ENCODE peak calls at places on chromosome 1, in six cellular contexts. Z is fibroblast of mammary gland, R is vagina, E is transverse colon, O is natural killer cell, X is body of pancreas. B is an unnamed sample.

GRCh38 chr1:30425046-30425445 is 298.3 kb downstream of the MATN1 start:
- DNase-seq in Z (no peak), R (peak; percentile 10), E (no peak), O (no peak), X (no peak), B (no peak)

GRCh38 chr1:197890936-197891335 is 11.5 kb upstream of the C1orf53 start:
- DNase-seq in Z (no peak), R (no peak), E (no peak), O (no peak), X (no peak), B (no peak)

GRCh38 chr1:18211764-18212163 is 104.2 kb downstream of the IGSF21 start:
- DNase-seq in Z (no peak), R (no peak), E (no peak), O (no peak), X (no peak), B (no peak)

GRCh38 chr1:39960461-39960958 is 5.6 kb downstream of the MFSD2A start:
- DNase-seq in Z (no peak), R (no peak), E (peak; percentile 74), O (no peak), X (peak; percentile 42), B (peak; percentile 50)

GRCh38 chr1:60959701-60960100 is 122.7 kb upstream of the NFIA start:
- DNase-seq in Z (no peak), R (no peak), E (no peak), O (no peak), X (no peak), B (no peak)

GRCh38 chr1:32242341-32242851 is 4.6 kb upstream of the FAM167B start:
- DNase-seq in Z (no peak), R (no peak), E (peak; percentile 48), O (no peak), X (no peak), B (no peak)

GRCh38 chr1:238177960-238178359 is 287.2 kb upstream of the ZP4 start:
- DNase-seq in Z (no peak), R (no peak), E (no peak), O (no peak), X (no peak), B (no peak)

GRCh38 chr1:91693542-91693941 is 192.4 kb downstream of the TGFBR3 start:
- DNase-seq in Z (peak; percentile 90), R (no peak), E (no peak), O (no peak), X (peak; percentile 82), B (no peak)

GRCh38 chr1:215007880-215008279 is 74.7 kb upstream of the KCNK2 start:
- DNase-seq in Z (peak; percentile 87), R (no peak), E (no peak), O (no peak), X (no peak), B (no peak)

GRCh38 chr1:244054247-244054923 is 3.3 kb downstream of the ZBTB18 start:
- DNase-seq in Z (no peak), R (peak; percentile 71), E (no peak), O (no peak), X (no peak), B (no peak)

GRCh38 chr1:208988811-208989222 is 594.7 kb upstream of the CAMK1G start:
- DNase-seq in Z (peak; percentile 49), R (no peak), E (peak; percentile 11), O (no peak), X (peak; percentile 24), B (no peak)

GRCh38 chr1:205355054-205355453 is 1.7 kb downstream of the KLHDC8A start:
- DNase-seq in Z (peak; percentile 30), R (no peak), E (peak; percentile 86), O (no peak), X (peak; percentile 81), B (no peak)

GRCh38 chr1:101371259-101371658 is 134.4 kb downstream of the S1PR1 start:
- DNase-seq in Z (peak; percentile 87), R (no peak), E (no peak), O (no peak), X (no peak), B (no peak)

GRCh38 chr1:7221823-7222462 is 436.7 kb downstream of the CAMTA1 start:
- DNase-seq in Z (peak; percentile 33), R (no peak), E (no peak), O (no peak), X (no peak), B (no peak)

GRCh38 chr1:84635261-84635848 is 54.9 kb downstream of the SSX2IP start:
- DNase-seq in Z (no peak), R (no peak), E (no peak), O (no peak), X (no peak), B (no peak)

GRCh38 chr1:61639937-61640336 is 85.0 kb downstream of the TM2D1 start:
- DNase-seq in Z (no peak), R (no peak), E (no peak), O (no peak), X (no peak), B (no peak)

GRCh38 chr1:2205191-2205952 is 10.8 kb upstream of the FAAP20 start:
- DNase-seq in Z (peak; percentile 90), R (no peak), E (peak; percentile 98), O (peak; percentile 89), X (peak; percentile 97), B (peak; percentile 86)

GRCh38 chr1:154405762-154406571 is 824 bp downstream of the IL6R start:
- DNase-seq in Z (peak; percentile 77), R (no peak), E (peak; percentile 76), O (peak; percentile 30), X (peak; percentile 75), B (peak; percentile 50)

DNA sequence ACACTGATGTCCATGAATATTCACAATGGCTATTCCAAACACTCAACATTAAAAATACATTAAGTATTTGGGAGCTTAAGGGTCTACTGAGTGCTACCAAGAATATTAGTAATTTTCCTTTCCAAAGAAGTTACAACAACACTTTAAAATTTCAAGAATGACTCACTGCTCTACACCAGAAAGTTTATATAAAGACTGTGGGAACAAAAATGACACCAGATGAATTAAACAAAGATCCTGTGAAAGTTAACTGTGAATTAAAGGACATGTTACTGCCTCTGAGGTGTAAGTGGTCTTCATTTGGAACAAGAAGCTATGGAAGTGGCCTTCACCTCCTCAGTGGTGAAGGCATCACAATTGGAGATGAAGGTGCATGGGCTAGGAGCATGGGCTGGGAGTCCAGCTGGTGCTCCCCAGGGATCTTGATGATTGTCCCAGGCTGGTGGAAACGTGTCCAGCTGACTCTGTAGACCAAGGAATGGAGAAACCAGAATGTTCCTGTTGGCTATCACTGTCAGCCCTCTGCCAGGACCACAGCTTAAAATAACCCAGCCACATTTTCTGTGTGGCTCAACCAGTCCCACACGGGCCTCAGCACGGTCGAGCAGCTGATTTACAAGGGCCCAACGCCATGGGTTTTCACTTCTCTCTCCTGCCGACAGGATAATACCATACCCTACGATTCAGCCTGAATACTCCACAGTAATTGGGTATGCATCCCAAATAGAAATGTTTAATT is 28.8 kb downstream of the TAF5L start:
- DNase-seq in Z (peak; percentile 79), R (no peak), E (peak; percentile 23), O (no peak), X (peak; percentile 48), B (no peak)
- TF ChIP-seq CTCF in Z (no peak), R (no peak), E (peak; percentile 12), O (no peak), X (no peak), B (no peak)

GRCh38 chr1:201463071-201463552 is 5.9 kb downstream of the PHLDA3 start:
- DNase-seq in Z (peak; percentile 44), R (no peak), E (no peak), O (no peak), X (no peak), B (no peak)
- TF ChIP-seq CTCF in Z (peak; percentile 38), R (no peak), E (no peak), O (no peak), X (no peak), B (no peak)

DNA sequence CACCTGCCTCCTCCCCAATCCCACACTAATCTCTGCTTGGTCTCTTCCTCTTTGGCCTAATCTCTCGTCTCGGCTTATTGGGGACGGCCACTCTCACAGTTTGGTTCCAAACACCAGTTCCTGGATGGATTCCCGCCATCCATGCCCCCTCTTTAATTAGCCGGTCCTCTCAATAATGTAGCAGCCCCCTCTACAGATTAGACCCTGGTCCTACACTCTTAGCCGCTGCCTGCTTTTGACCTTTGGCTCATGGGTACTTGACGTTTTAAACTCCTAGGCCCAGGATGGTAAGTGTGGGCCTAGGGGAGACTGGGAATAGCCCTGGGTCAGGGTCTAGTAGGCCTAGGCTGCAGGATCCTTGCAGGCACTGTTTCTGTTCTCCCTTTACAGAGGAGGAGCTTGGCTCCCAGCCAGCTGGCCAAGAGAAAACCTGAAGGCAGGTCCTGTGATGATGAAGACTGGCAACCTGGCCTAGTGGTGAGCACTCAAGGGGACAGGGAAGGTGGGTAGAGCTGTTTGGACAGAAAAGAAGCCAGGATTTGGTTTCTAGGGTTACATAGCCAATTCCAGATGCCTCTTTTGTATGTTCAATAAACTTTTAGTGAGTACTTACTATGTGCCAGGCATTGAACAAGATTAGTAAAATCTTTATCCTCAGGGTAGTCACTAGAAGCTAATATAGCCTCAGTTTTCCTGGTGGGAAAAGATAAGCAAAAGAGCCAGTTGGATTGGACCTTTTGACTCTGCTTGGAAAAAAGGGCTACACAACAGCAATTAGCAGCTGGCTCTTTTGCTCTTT is 758 bp downstream of the RAD54L start:
- DNase-seq in Z (peak; percentile 29), R (no peak), E (peak; percentile 52), O (no peak), X (peak; percentile 10), B (no peak)
- TF ChIP-seq CTCF in Z (peak; percentile 20), R (no peak), E (no peak), O (no peak), X (no peak), B (no peak)

DNA sequence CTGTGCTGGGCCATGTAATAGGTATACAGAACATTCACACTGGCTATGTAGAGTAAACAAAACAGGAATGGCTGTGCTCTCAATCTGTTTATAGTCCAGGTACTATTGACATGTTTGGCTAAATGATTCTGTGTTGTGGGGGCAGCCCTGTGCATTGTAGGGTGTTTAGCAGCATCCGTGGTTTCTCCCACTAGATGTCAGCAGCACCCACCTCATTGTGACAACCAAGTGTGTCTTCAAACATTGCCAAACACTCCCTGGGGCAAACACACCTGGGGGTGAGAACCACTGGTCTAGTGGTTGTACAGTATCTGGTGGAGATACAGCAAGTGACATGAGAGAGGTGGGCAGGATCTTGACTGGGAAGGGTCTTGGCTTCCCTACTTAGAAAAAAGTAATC is 80.4 kb upstream of the SPATA6 start:
- DNase-seq in Z (peak; percentile 12), R (no peak), E (no peak), O (no peak), X (no peak), B (no peak)
- TF ChIP-seq CTCF in Z (peak; percentile 29), R (no peak), E (no peak), O (no peak), X (no peak), B (no peak)

GRCh38 chr1:65235867-65236805 is 73.2 kb upstream of the DNAJC6 start:
- DNase-seq in Z (peak; percentile 54), R (no peak), E (no peak), O (no peak), X (no peak), B (no peak)
- TF ChIP-seq CTCF in Z (peak; percentile 49), R (no peak), E (peak; percentile 64), O (peak; percentile 13), X (peak; percentile 62), B (no peak)

GRCh38 chr1:23421752-23422312 is 2.7 kb downstream of the TCEA3 start:
- DNase-seq in Z (peak; percentile 80), R (no peak), E (peak; percentile 42), O (no peak), X (peak; percentile 90), B (no peak)
- TF ChIP-seq CTCF in Z (peak; percentile 33), R (no peak), E (peak; percentile 60), O (no peak), X (peak; percentile 33), B (no peak)

GRCh38 chr1:216566809-216567208 is 143.6 kb upstream of the USH2A start:
- DNase-seq in Z (peak; percentile 24), R (no peak), E (no peak), O (no peak), X (peak; percentile 9), B (no peak)
- TF ChIP-seq CTCF in Z (peak; percentile 43), R (no peak), E (no peak), O (no peak), X (peak; percentile 26), B (no peak)